ENCODE peak calls at places on chromosomes 3 and 15, in ten cellular contexts. One of them, this sample, is unnamed.
A peak's percentile ranks its signal among the peaks of the same experiment; 100 is the strongest.

GRCh38 chr3:151346292-151346691 is 16.9 kb upstream of the P2RY13 start:
- DNase-seq in cardiac muscle cell: no peak
- DNase-seq in gastrocnemius medialis: no peak
- DNase-seq in adipocyte: no peak
- DNase-seq in mesendoderm: no peak
- DNase-seq in CD8-positive, alpha-beta memory T cell: no peak
- DNase-seq in lower lobe of right lung: no peak
- DNase-seq in fibroblast of lung: no peak
- DNase-seq in dorsolateral prefrontal cortex: no peak
- DNase-seq in retinal pigment epithelial cell: no peak
- DNase-seq in this sample: no peak

GRCh38 chr3:72336821-72337479 is 511.3 kb downstream of the SHQ1 start:
- DNase-seq in cardiac muscle cell: peak; percentile 89
- DNase-seq in gastrocnemius medialis: peak; percentile 81
- DNase-seq in adipocyte: peak; percentile 77
- DNase-seq in mesendoderm: peak; percentile 92
- DNase-seq in CD8-positive, alpha-beta memory T cell: no peak
- DNase-seq in lower lobe of right lung: peak; percentile 86
- DNase-seq in fibroblast of lung: peak; percentile 61
- DNase-seq in dorsolateral prefrontal cortex: peak; percentile 66
- DNase-seq in retinal pigment epithelial cell: no peak
- DNase-seq in this sample: no peak

GRCh38 chr3:136078421-136079364 is 113.2 kb downstream of the PPP2R3A start:
- DNase-seq in cardiac muscle cell: peak; percentile 56
- DNase-seq in gastrocnemius medialis: no peak
- DNase-seq in adipocyte: peak; percentile 71
- DNase-seq in mesendoderm: no peak
- DNase-seq in CD8-positive, alpha-beta memory T cell: no peak
- DNase-seq in lower lobe of right lung: no peak
- DNase-seq in fibroblast of lung: no peak
- DNase-seq in dorsolateral prefrontal cortex: no peak
- DNase-seq in retinal pigment epithelial cell: peak; percentile 10
- DNase-seq in this sample: peak; percentile 31

GRCh38 chr3:120907659-120908029 is 361 bp upstream of the STXBP5L start:
- DNase-seq in cardiac muscle cell: no peak
- DNase-seq in gastrocnemius medialis: no peak
- DNase-seq in adipocyte: no peak
- DNase-seq in mesendoderm: no peak
- DNase-seq in CD8-positive, alpha-beta memory T cell: no peak
- DNase-seq in lower lobe of right lung: no peak
- DNase-seq in fibroblast of lung: no peak
- DNase-seq in dorsolateral prefrontal cortex: no peak
- DNase-seq in retinal pigment epithelial cell: no peak
- DNase-seq in this sample: no peak

GRCh38 chr15:63420333-63420741 is 38.7 kb upstream of the CA12 start:
- DNase-seq in cardiac muscle cell: peak; percentile 30
- DNase-seq in gastrocnemius medialis: no peak
- DNase-seq in adipocyte: peak; percentile 45
- DNase-seq in mesendoderm: peak; percentile 52
- DNase-seq in CD8-positive, alpha-beta memory T cell: no peak
- DNase-seq in lower lobe of right lung: no peak
- DNase-seq in fibroblast of lung: no peak
- DNase-seq in dorsolateral prefrontal cortex: no peak
- DNase-seq in retinal pigment epithelial cell: no peak
- DNase-seq in this sample: no peak

GRCh38 chr15:63022663-63023062 is 19.9 kb upstream of the TPM1 start:
- DNase-seq in cardiac muscle cell: no peak
- DNase-seq in gastrocnemius medialis: no peak
- DNase-seq in adipocyte: no peak
- DNase-seq in mesendoderm: no peak
- DNase-seq in CD8-positive, alpha-beta memory T cell: no peak
- DNase-seq in lower lobe of right lung: no peak
- DNase-seq in fibroblast of lung: no peak
- DNase-seq in dorsolateral prefrontal cortex: no peak
- DNase-seq in retinal pigment epithelial cell: no peak
- DNase-seq in this sample: no peak

GRCh38 chr3:77281721-77282120 is 241.8 kb downstream of the ROBO2 start:
- DNase-seq in cardiac muscle cell: no peak
- DNase-seq in gastrocnemius medialis: no peak
- DNase-seq in adipocyte: no peak
- DNase-seq in mesendoderm: peak; percentile 37
- DNase-seq in CD8-positive, alpha-beta memory T cell: no peak
- DNase-seq in lower lobe of right lung: no peak
- DNase-seq in fibroblast of lung: no peak
- DNase-seq in dorsolateral prefrontal cortex: no peak
- DNase-seq in retinal pigment epithelial cell: no peak
- DNase-seq in this sample: no peak

GRCh38 chr3:142861926-142862325 is 27.0 kb downstream of the PCOLCE2 start:
- DNase-seq in cardiac muscle cell: no peak
- DNase-seq in gastrocnemius medialis: no peak
- DNase-seq in adipocyte: no peak
- DNase-seq in mesendoderm: peak; percentile 20
- DNase-seq in CD8-positive, alpha-beta memory T cell: no peak
- DNase-seq in lower lobe of right lung: no peak
- DNase-seq in fibroblast of lung: no peak
- DNase-seq in dorsolateral prefrontal cortex: no peak
- DNase-seq in retinal pigment epithelial cell: no peak
- DNase-seq in this sample: no peak

DNA sequence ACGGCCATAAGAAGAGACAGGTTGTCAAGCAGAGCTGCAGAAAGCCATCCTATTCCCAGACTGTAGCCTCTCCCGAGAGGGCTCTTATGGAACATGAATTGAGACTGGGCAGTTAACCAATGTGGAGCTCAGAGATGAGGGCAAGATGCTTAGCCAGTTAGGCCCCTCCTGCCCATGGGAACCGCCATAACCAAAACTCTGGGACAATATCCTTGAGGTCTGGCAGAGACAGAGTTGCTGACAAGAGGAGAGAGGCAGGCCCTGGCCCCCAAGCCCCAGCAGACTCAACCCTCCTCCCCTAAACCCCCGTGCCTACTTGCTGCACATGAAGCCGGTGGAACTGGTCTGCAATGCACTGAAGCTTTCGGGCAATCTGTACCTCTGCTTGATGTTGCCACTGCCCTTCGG is 4.8 kb downstream of the BMF start:
- DNase-seq in cardiac muscle cell: no peak
- DNase-seq in gastrocnemius medialis: no peak
- DNase-seq in adipocyte: no peak
- DNase-seq in mesendoderm: peak; percentile 44
- DNase-seq in CD8-positive, alpha-beta memory T cell: peak; percentile 35
- DNase-seq in lower lobe of right lung: no peak
- DNase-seq in fibroblast of lung: peak; percentile 47
- DNase-seq in dorsolateral prefrontal cortex: no peak
- DNase-seq in retinal pigment epithelial cell: no peak
- DNase-seq in this sample: no peak
- H3K4me3 ChIP-seq in cardiac muscle cell: no peak overlapping the region
- H3K4me3 ChIP-seq in gastrocnemius medialis: peak overlapping the region; percentile 9
- H3K4me3 ChIP-seq in adipocyte: no peak overlapping the region
- H3K4me3 ChIP-seq in mesendoderm: no peak overlapping the region
- H3K4me3 ChIP-seq in CD8-positive, alpha-beta memory T cell: no peak overlapping the region
- H3K4me3 ChIP-seq in lower lobe of right lung: no peak overlapping the region
- H3K4me3 ChIP-seq in fibroblast of lung: no peak overlapping the region
- H3K4me3 ChIP-seq in dorsolateral prefrontal cortex: no peak overlapping the region
- H3K4me3 ChIP-seq in retinal pigment epithelial cell: peak overlapping the region; percentile 14
- H3K4me3 ChIP-seq in this sample: no peak overlapping the region

DNA sequence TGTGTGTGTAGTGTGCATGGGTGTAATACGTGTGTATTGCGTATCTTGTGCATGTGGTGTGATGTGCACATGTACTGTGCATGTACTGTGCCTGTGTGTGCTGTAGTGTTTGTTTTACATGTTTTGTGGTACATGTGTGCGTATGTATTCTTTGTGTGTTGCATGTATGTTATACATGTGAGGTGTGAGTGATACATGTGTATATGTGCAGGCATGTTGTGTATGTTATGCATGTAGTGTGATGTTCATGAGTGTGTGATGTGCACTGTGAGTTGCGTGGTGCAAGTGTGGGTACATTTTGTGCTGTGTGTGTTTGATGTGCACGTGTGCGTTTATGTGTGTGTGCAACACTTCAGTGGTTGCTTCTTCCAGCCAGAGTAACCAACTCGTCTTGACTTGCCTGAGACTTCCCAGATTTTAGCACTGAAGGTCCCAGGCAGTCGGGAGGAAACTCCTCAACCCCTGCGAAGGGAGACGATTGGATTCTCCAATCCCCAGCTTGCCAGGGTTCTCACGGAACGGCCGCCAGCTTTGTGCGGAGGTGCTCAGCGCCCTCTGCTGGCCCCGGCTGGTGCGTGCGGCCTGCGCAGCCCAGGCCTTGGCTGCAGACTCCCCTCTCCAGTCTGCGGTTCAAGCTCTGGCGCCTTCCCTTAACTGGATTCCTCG is 3.6 kb downstream of the GALNT15 start:
- DNase-seq in cardiac muscle cell: peak; percentile 93
- DNase-seq in gastrocnemius medialis: peak; percentile 77
- DNase-seq in adipocyte: peak; percentile 89
- DNase-seq in mesendoderm: peak; percentile 78
- DNase-seq in CD8-positive, alpha-beta memory T cell: peak; percentile 59
- DNase-seq in lower lobe of right lung: peak; percentile 83
- DNase-seq in fibroblast of lung: peak; percentile 90
- DNase-seq in dorsolateral prefrontal cortex: peak; percentile 87
- DNase-seq in retinal pigment epithelial cell: no peak
- DNase-seq in this sample: peak; percentile 43
- H3K4me3 ChIP-seq in cardiac muscle cell: no peak overlapping the region
- H3K4me3 ChIP-seq in gastrocnemius medialis: peak overlapping the region; percentile 66
- H3K4me3 ChIP-seq in adipocyte: peak overlapping the region; percentile 86
- H3K4me3 ChIP-seq in mesendoderm: no peak overlapping the region
- H3K4me3 ChIP-seq in CD8-positive, alpha-beta memory T cell: no peak overlapping the region
- H3K4me3 ChIP-seq in lower lobe of right lung: peak overlapping the region; percentile 42
- H3K4me3 ChIP-seq in fibroblast of lung: no peak overlapping the region
- H3K4me3 ChIP-seq in dorsolateral prefrontal cortex: peak overlapping the region; percentile 63
- H3K4me3 ChIP-seq in retinal pigment epithelial cell: no peak overlapping the region
- H3K4me3 ChIP-seq in this sample: no peak overlapping the region

GRCh38 chr3:187016639-187017345 is 86.5 kb downstream of the ST6GAL1 start:
- DNase-seq in cardiac muscle cell: peak; percentile 86
- DNase-seq in gastrocnemius medialis: no peak
- DNase-seq in adipocyte: no peak
- DNase-seq in mesendoderm: peak; percentile 33
- DNase-seq in CD8-positive, alpha-beta memory T cell: no peak
- DNase-seq in lower lobe of right lung: no peak
- DNase-seq in fibroblast of lung: peak; percentile 15
- DNase-seq in dorsolateral prefrontal cortex: no peak
- DNase-seq in retinal pigment epithelial cell: peak; percentile 7
- DNase-seq in this sample: no peak
- H3K4me3 ChIP-seq in cardiac muscle cell: no peak overlapping the region
- H3K4me3 ChIP-seq in gastrocnemius medialis: no peak overlapping the region
- H3K4me3 ChIP-seq in adipocyte: no peak overlapping the region
- H3K4me3 ChIP-seq in mesendoderm: no peak overlapping the region
- H3K4me3 ChIP-seq in CD8-positive, alpha-beta memory T cell: no peak overlapping the region
- H3K4me3 ChIP-seq in lower lobe of right lung: no peak overlapping the region
- H3K4me3 ChIP-seq in fibroblast of lung: no peak overlapping the region
- H3K4me3 ChIP-seq in dorsolateral prefrontal cortex: no peak overlapping the region
- H3K4me3 ChIP-seq in retinal pigment epithelial cell: no peak overlapping the region
- H3K4me3 ChIP-seq in this sample: no peak overlapping the region

GRCh38 chr3:159128628-159129027 is 326.8 kb downstream of the MFSD1 start:
- DNase-seq in cardiac muscle cell: peak; percentile 65
- DNase-seq in gastrocnemius medialis: no peak
- DNase-seq in adipocyte: peak; percentile 80
- DNase-seq in mesendoderm: no peak
- DNase-seq in CD8-positive, alpha-beta memory T cell: no peak
- DNase-seq in lower lobe of right lung: no peak
- DNase-seq in fibroblast of lung: peak; percentile 63
- DNase-seq in dorsolateral prefrontal cortex: no peak
- DNase-seq in retinal pigment epithelial cell: no peak
- DNase-seq in this sample: no peak
- H3K4me3 ChIP-seq in cardiac muscle cell: no peak overlapping the region
- H3K4me3 ChIP-seq in gastrocnemius medialis: no peak overlapping the region
- H3K4me3 ChIP-seq in adipocyte: no peak overlapping the region
- H3K4me3 ChIP-seq in mesendoderm: no peak overlapping the region
- H3K4me3 ChIP-seq in CD8-positive, alpha-beta memory T cell: no peak overlapping the region
- H3K4me3 ChIP-seq in lower lobe of right lung: no peak overlapping the region
- H3K4me3 ChIP-seq in fibroblast of lung: no peak overlapping the region
- H3K4me3 ChIP-seq in dorsolateral prefrontal cortex: no peak overlapping the region
- H3K4me3 ChIP-seq in retinal pigment epithelial cell: no peak overlapping the region
- H3K4me3 ChIP-seq in this sample: no peak overlapping the region